ENCODE peak calls at places on chromosome 21, in four cellular contexts. One of them, this sample, is unnamed.
A peak's percentile ranks its signal among the peaks of the same experiment; 100 is the strongest.

GRCh38 chr21:41369105-41369914 is 7.5 kb downstream of the MX2 start:
- DNase-seq in fibroblast of pulmonary artery: no peak
- DNase-seq in left ventricle myocardium superior: peak; percentile 57
- DNase-seq in ELR: no peak
- DNase-seq in this sample: no peak

GRCh38 chr21:43333301-43334062 is 93.4 kb downstream of the SIK1 start:
- DNase-seq in fibroblast of pulmonary artery: peak; percentile 93
- DNase-seq in left ventricle myocardium superior: peak; percentile 54
- DNase-seq in ELR: peak; percentile 96
- DNase-seq in this sample: peak; percentile 92

GRCh38 chr21:39674794-39675193 is 62.1 kb downstream of the B3GALT5 start:
- DNase-seq in fibroblast of pulmonary artery: no peak
- DNase-seq in left ventricle myocardium superior: no peak
- DNase-seq in ELR: no peak
- DNase-seq in this sample: no peak

GRCh38 chr21:41802684-41803083 is 35.8 kb upstream of the RIPK4 start:
- DNase-seq in fibroblast of pulmonary artery: no peak
- DNase-seq in left ventricle myocardium superior: peak; percentile 81
- DNase-seq in ELR: no peak
- DNase-seq in this sample: no peak

GRCh38 chr21:38388219-38388618 is 110.1 kb downstream of the ERG start:
- DNase-seq in fibroblast of pulmonary artery: peak; percentile 68
- DNase-seq in left ventricle myocardium superior: no peak
- DNase-seq in ELR: no peak
- DNase-seq in this sample: peak; percentile 21

GRCh38 chr21:44537930-44538911 is 1.8 kb downstream of the KRTAP10-1 start:
- DNase-seq in fibroblast of pulmonary artery: no peak
- DNase-seq in left ventricle myocardium superior: no peak
- DNase-seq in ELR: no peak
- DNase-seq in this sample: no peak

GRCh38 chr21:20698585-20698984 is 299.6 kb upstream of the NCAM2 start:
- DNase-seq in fibroblast of pulmonary artery: no peak
- DNase-seq in left ventricle myocardium superior: no peak
- DNase-seq in ELR: no peak
- DNase-seq in this sample: no peak

GRCh38 chr21:15732290-15732995 is 2.7 kb downstream of the USP25 start:
- DNase-seq in fibroblast of pulmonary artery: peak; percentile 49
- DNase-seq in left ventricle myocardium superior: no peak
- DNase-seq in ELR: peak; percentile 43
- DNase-seq in this sample: peak; percentile 77

GRCh38 chr21:45294509-45295291 is 7.0 kb upstream of the POFUT2 start:
- DNase-seq in fibroblast of pulmonary artery: peak; percentile 99
- DNase-seq in left ventricle myocardium superior: peak; percentile 90
- DNase-seq in ELR: peak; percentile 99
- DNase-seq in this sample: peak; percentile 100

GRCh38 chr21:41952568-41953248 is 1.1 kb downstream of the C2CD2 start:
- DNase-seq in fibroblast of pulmonary artery: no peak
- DNase-seq in left ventricle myocardium superior: peak; percentile 34
- DNase-seq in ELR: peak; percentile 24
- DNase-seq in this sample: no peak

GRCh38 chr21:44456915-44457736 is 1.8 kb downstream of the LRRC3 start:
- DNase-seq in fibroblast of pulmonary artery: no peak
- DNase-seq in left ventricle myocardium superior: peak; percentile 28
- DNase-seq in ELR: no peak
- DNase-seq in this sample: no peak

GRCh38 chr21:39180429-39181019 is 2.7 kb downstream of the PSMG1 start:
- DNase-seq in fibroblast of pulmonary artery: no peak
- DNase-seq in left ventricle myocardium superior: no peak
- DNase-seq in ELR: peak; percentile 49
- DNase-seq in this sample: no peak

GRCh38 chr21:22585558-22585957 is 1587.3 kb downstream of the NCAM2 start:
- DNase-seq in fibroblast of pulmonary artery: no peak
- DNase-seq in left ventricle myocardium superior: no peak
- DNase-seq in ELR: no peak
- DNase-seq in this sample: no peak

GRCh38 chr21:43195131-43196021 is 26.6 kb downstream of the CRYAA start:
- DNase-seq in fibroblast of pulmonary artery: peak; percentile 56
- DNase-seq in left ventricle myocardium superior: peak; percentile 77
- DNase-seq in ELR: no peak
- DNase-seq in this sample: peak; percentile 85

GRCh38 chr21:44438531-44439210 is 16.6 kb upstream of the LRRC3 start:
- DNase-seq in fibroblast of pulmonary artery: no peak
- DNase-seq in left ventricle myocardium superior: peak; percentile 89
- DNase-seq in ELR: no peak
- DNase-seq in this sample: no peak

GRCh38 chr21:33640697-33641338 is 723 bp downstream of the CRYZL1 start:
- DNase-seq in fibroblast of pulmonary artery: peak; percentile 31
- DNase-seq in left ventricle myocardium superior: no peak
- DNase-seq in ELR: peak; percentile 42
- DNase-seq in this sample: no peak

GRCh38 chr21:38753114-38754100 is 52.3 kb upstream of the ETS2 start:
- DNase-seq in fibroblast of pulmonary artery: no peak
- DNase-seq in left ventricle myocardium superior: no peak
- DNase-seq in ELR: no peak
- DNase-seq in this sample: no peak

GRCh38 chr21:16028163-16028562 is 298.4 kb downstream of the USP25 start:
- DNase-seq in fibroblast of pulmonary artery: no peak
- DNase-seq in left ventricle myocardium superior: no peak
- DNase-seq in ELR: no peak
- DNase-seq in this sample: no peak

GRCh38 chr21:46295996-46296752 is 10.0 kb downstream of the YBEY start:
- DNase-seq in fibroblast of pulmonary artery: peak; percentile 86
- DNase-seq in left ventricle myocardium superior: peak; percentile 94
- DNase-seq in ELR: peak; percentile 20
- DNase-seq in this sample: peak; percentile 12

GRCh38 chr21:36860736-36861594 is 105.5 kb downstream of the HLCS start:
- DNase-seq in fibroblast of pulmonary artery: peak; percentile 81
- DNase-seq in left ventricle myocardium superior: no peak
- DNase-seq in ELR: peak; percentile 90
- DNase-seq in this sample: peak; percentile 83

GRCh38 chr21:41142051-41142795 is 25.7 kb upstream of the BACE2 start:
- DNase-seq in fibroblast of pulmonary artery: peak; percentile 39
- DNase-seq in left ventricle myocardium superior: no peak
- DNase-seq in ELR: no peak
- DNase-seq in this sample: no peak

GRCh38 chr21:43727571-43728466 is 8.9 kb downstream of the PDXK start:
- DNase-seq in fibroblast of pulmonary artery: no peak
- DNase-seq in left ventricle myocardium superior: peak; percentile 72
- DNase-seq in ELR: no peak
- DNase-seq in this sample: no peak

GRCh38 chr21:41112740-41113692 is 54.9 kb upstream of the BACE2 start:
- DNase-seq in fibroblast of pulmonary artery: peak; percentile 75
- DNase-seq in left ventricle myocardium superior: peak; percentile 22
- DNase-seq in ELR: peak; percentile 55
- DNase-seq in this sample: peak; percentile 5

GRCh38 chr21:44801468-44802395 is at the start of gene UBE2G2:
- DNase-seq in fibroblast of pulmonary artery: peak; percentile 76
- DNase-seq in left ventricle myocardium superior: peak; percentile 90
- DNase-seq in ELR: peak; percentile 83
- DNase-seq in this sample: peak; percentile 57

GRCh38 chr21:45258476-45258875 is 29.2 kb downstream of the POFUT2 start:
- DNase-seq in fibroblast of pulmonary artery: no peak
- DNase-seq in left ventricle myocardium superior: no peak
- DNase-seq in ELR: no peak
- DNase-seq in this sample: no peak

GRCh38 chr21:39186676-39187075 is 3.4 kb upstream of the PSMG1 start:
- DNase-seq in fibroblast of pulmonary artery: no peak
- DNase-seq in left ventricle myocardium superior: no peak
- DNase-seq in ELR: no peak
- DNase-seq in this sample: no peak

GRCh38 chr21:15437873-15438272 is 291.9 kb upstream of the USP25 start:
- DNase-seq in fibroblast of pulmonary artery: peak; percentile 57
- DNase-seq in left ventricle myocardium superior: no peak
- DNase-seq in ELR: peak; percentile 16
- DNase-seq in this sample: peak; percentile 94

GRCh38 chr21:41137401-41137800 is 30.6 kb upstream of the BACE2 start:
- DNase-seq in fibroblast of pulmonary artery: no peak
- DNase-seq in left ventricle myocardium superior: no peak
- DNase-seq in ELR: no peak
- DNase-seq in this sample: no peak

GRCh38 chr21:17250651-17251294 is 262.1 kb upstream of the CXADR start:
- DNase-seq in fibroblast of pulmonary artery: peak; percentile 1
- DNase-seq in left ventricle myocardium superior: no peak
- DNase-seq in ELR: no peak
- DNase-seq in this sample: no peak

GRCh38 chr21:38839370-38839681 is 33.6 kb downstream of the ETS2 start:
- DNase-seq in fibroblast of pulmonary artery: no peak
- DNase-seq in left ventricle myocardium superior: no peak
- DNase-seq in ELR: peak; percentile 78
- DNase-seq in this sample: no peak

GRCh38 chr21:45699251-45699942 is 55.9 kb downstream of the PCBP3 start:
- DNase-seq in fibroblast of pulmonary artery: no peak
- DNase-seq in left ventricle myocardium superior: no peak
- DNase-seq in ELR: no peak
- DNase-seq in this sample: no peak

GRCh38 chr21:36732217-36732616 is 33.3 kb downstream of the SIM2 start:
- DNase-seq in fibroblast of pulmonary artery: no peak
- DNase-seq in left ventricle myocardium superior: no peak
- DNase-seq in ELR: no peak
- DNase-seq in this sample: no peak

GRCh38 chr21:36710729-36711048 is 11.8 kb downstream of the SIM2 start:
- DNase-seq in fibroblast of pulmonary artery: no peak
- DNase-seq in left ventricle myocardium superior: no peak
- DNase-seq in ELR: no peak
- DNase-seq in this sample: no peak